ENCODE peak calls at places on chromosomes 1 and 21, in five cellular contexts. H, W, X, I and G are unnamed samples.

GRCh38 chr1:38527373-38527966 is 332.1 kb downstream of the RRAGC start:
- DNase-seq in W (peak), H (peak), X (no peak), I (no peak), G (no peak)

GRCh38 chr1:109793486-109794318 is 30.0 kb upstream of the EPS8L3 start:
- DNase-seq in X (no peak), I (no peak), H (peak), W (no peak), G (no peak)

GRCh38 chr1:212073490-212073889 is 37.9 kb downstream of the DTL start:
- DNase-seq in I (no peak), X (no peak), H (no peak), W (no peak), G (no peak)

GRCh38 chr1:201013031-201013485 is 10.5 kb downstream of the KIF21B start:
- DNase-seq in I (no peak), W (no peak), X (no peak), H (no peak), G (no peak)

GRCh38 chr1:31364561-31365255 is 8.2 kb downstream of the FABP3 start:
- DNase-seq in I (no peak), X (no peak), W (no peak), H (no peak), G (no peak)

GRCh38 chr1:14804626-14805025 is 206.1 kb downstream of the KAZN start:
- DNase-seq in W (no peak), I (no peak), X (no peak), H (no peak), G (no peak)

GRCh38 chr1:63698001-63698838 is 75.6 kb upstream of the ROR1 start:
- DNase-seq in X (no peak), I (peak), H (no peak), W (no peak), G (peak)

GRCh38 chr1:167938083-167938482 is 1.2 kb upstream of the MPC2 start:
- DNase-seq in W (no peak), X (no peak), H (no peak), I (no peak), G (no peak)

GRCh38 chr1:34761776-34762307 is 2.3 kb downstream of the GJB4 start:
- DNase-seq in I (no peak), W (no peak), X (no peak), H (no peak), G (no peak)

GRCh38 chr1:201272838-201273237 is 10.5 kb upstream of the PKP1 start:
- DNase-seq in X (no peak), W (no peak), H (no peak), I (no peak), G (no peak)

GRCh38 chr1:67677925-67678324 is 7.1 kb upstream of the GADD45A start:
- DNase-seq in W (no peak), I (no peak), X (no peak), H (no peak), G (no peak)

GRCh38 chr1:111878649-111879048 is 110.8 kb downstream of the KCND3 start:
- DNase-seq in H (no peak), X (no peak), I (no peak), W (no peak), G (no peak)

GRCh38 chr1:158196461-158196860 is 15.8 kb downstream of the CD1D start:
- DNase-seq in X (no peak), H (no peak), W (no peak), I (no peak), G (no peak)

GRCh38 chr21:26759731-26760130 is 85.5 kb downstream of the ADAMTS1 start:
- DNase-seq in W (no peak), H (no peak), I (no peak), X (no peak), G (no peak)

GRCh38 chr1:151545542-151545941 is 5.4 kb downstream of the TUFT1 start:
- DNase-seq in H (no peak), I (no peak), W (no peak), X (no peak), G (no peak)

GRCh38 chr21:43793243-43793642 is 3.9 kb downstream of the RRP1 start:
- DNase-seq in W (no peak), X (no peak), I (no peak), H (no peak), G (peak)

GRCh38 chr1:155913969-155914757 is 3.0 kb upstream of the RIT1 start:
- DNase-seq in I (no peak), X (no peak), W (no peak), H (no peak), G (no peak)

GRCh38 chr1:23651069-23651808 is 40.4 kb upstream of the RPL11 start:
- DNase-seq in H (no peak), X (no peak), W (no peak), I (peak), G (peak)

GRCh38 chr1:203672354-203672753 is 45.7 kb downstream of the ATP2B4 start:
- DNase-seq in I (peak), H (no peak), X (peak), W (no peak), G (peak)

GRCh38 chr1:184708084-184708676 is 46.5 kb downstream of the EDEM3 start:
- DNase-seq in W (no peak), H (no peak), X (no peak), I (no peak), G (no peak)

GRCh38 chr1:50425376-50426107 is 2.3 kb upstream of the DMRTA2 start:
- DNase-seq in H (no peak), X (no peak), W (no peak), I (no peak), G (no peak)

GRCh38 chr1:167819849-167820683 is 93.9 kb downstream of the ADCY10 start:
- DNase-seq in I (peak), H (no peak), X (no peak), W (peak), G (peak)

GRCh38 chr1:167764458-167765330 is 42.9 kb downstream of the MPZL1 start:
- DNase-seq in I (no peak), W (no peak), H (no peak), X (no peak), G (no peak)

GRCh38 chr1:33337994-33338494 is 17.1 kb upstream of the A3GALT2 start:
- DNase-seq in X (no peak), H (no peak), I (no peak), W (no peak), G (no peak)

GRCh38 chr1:245583081-245583480 is 428.3 kb downstream of the KIF26B start:
- DNase-seq in I (no peak), X (no peak), H (no peak), W (no peak), G (no peak)

GRCh38 chr1:178581351-178581951 is 68.5 kb downstream of the TEX35 start:
- DNase-seq in X (no peak), H (no peak), I (no peak), W (no peak), G (no peak)

GRCh38 chr21:25806053-25806452 is 71.3 kb downstream of the GABPA start:
- DNase-seq in W (no peak), X (no peak), I (no peak), H (no peak), G (no peak)